ENCODE peak calls at places on chromosomes 2 and 18, in six cellular contexts. S is iPS DF 19.7; R is GM03348; U is posterior vena cava; O is activated naive CD4-positive, alpha-beta T cell; W is fibroblast of lung. N is an unnamed sample.

GRCh38 chr18:21769206-21769605 is 28.6 kb downstream of the MIB1 start:
- DNase-seq in O (no peak), S (no peak), R (no peak), W (peak), U (no peak), N (no peak)

GRCh38 chr2:44101246-44101645 is 67.4 kb upstream of the PPM1B start:
- DNase-seq in S (no peak), O (no peak), R (no peak), U (no peak), W (no peak), N (no peak)

GRCh38 chr2:143229952-143230351 is 100.7 kb downstream of the ARHGAP15 start:
- DNase-seq in O (no peak), U (no peak), S (peak), W (no peak), R (no peak), N (no peak)

GRCh38 chr18:55488473-55488872 is 99.5 kb downstream of the TCF4 start:
- DNase-seq in R (no peak), O (no peak), S (peak), U (no peak), W (no peak), N (no peak)

GRCh38 chr2:128091691-128092050 is 671 bp downstream of the UGGT1 start:
- DNase-seq in U (no peak), R (peak), S (no peak), W (no peak), O (no peak), N (no peak)

GRCh38 chr2:227460833-227461232 is 11.1 kb upstream of the AGFG1 start:
- DNase-seq in R (no peak), U (no peak), O (no peak), S (no peak), W (peak), N (no peak)

GRCh38 chr2:168519534-168520308 is 63.6 kb downstream of the CERS6 start:
- DNase-seq in O (no peak), U (no peak), W (peak), S (no peak), R (no peak), N (no peak)

GRCh38 chr2:145961846-145962245 is 1441.9 kb upstream of the ZEB2 start:
- DNase-seq in S (no peak), O (no peak), U (no peak), W (peak), R (peak), N (no peak)

N was measured in cardiac septum.